ENCODE peak calls at places on chromosomes 13 and 19, in ten cellular contexts. P, I, B, Y, T, N, O, D, J and R are unnamed samples.

GRCh38 chr13:20901668-20902437 is 693 bp downstream of the XPO4 start:
- DNase-seq in P (peak; percentile 47), I (no peak), B (peak; percentile 26), Y (no peak), T (peak; percentile 40), N (no peak), O (peak; percentile 37), D (peak; percentile 22), J (no peak), R (no peak)

GRCh38 chr13:30743319-30744055 is 8.1 kb downstream of the ALOX5AP start:
- DNase-seq in P (peak; percentile 93), I (peak; percentile 81), B (no peak), Y (peak; percentile 99), T (no peak), N (no peak), O (no peak), D (no peak), J (peak; percentile 83), R (no peak)

GRCh38 chr13:94192576-94192975 is 286.9 kb downstream of the DCT start:
- DNase-seq in P (no peak), I (no peak), B (no peak), Y (peak; percentile 34), T (no peak), N (no peak), O (no peak), D (no peak), J (no peak), R (no peak)

GRCh38 chr13:75713852-75714251 is 77.7 kb downstream of the LMO7 start:
- DNase-seq in P (no peak), I (no peak), B (no peak), Y (no peak), T (no peak), N (no peak), O (no peak), D (no peak), J (no peak), R (no peak)

GRCh38 chr19:31113250-31113685 is 236.0 kb downstream of the TSHZ3 start:
- DNase-seq in P (no peak), I (no peak), B (no peak), Y (peak; percentile 84), T (no peak), N (no peak), O (no peak), D (no peak), J (no peak), R (no peak)

GRCh38 chr13:66200555-66200954 is 1029.6 kb downstream of the PCDH9 start:
- DNase-seq in P (no peak), I (no peak), B (no peak), Y (peak; percentile 9), T (no peak), N (no peak), O (no peak), D (no peak), J (no peak), R (no peak)

GRCh38 chr19:5457709-5458108 is 2.5 kb downstream of the ZNRF4 start:
- DNase-seq in P (no peak), I (no peak), B (no peak), Y (no peak), T (no peak), N (no peak), O (no peak), D (no peak), J (no peak), R (no peak)

GRCh38 chr13:29524641-29525040 is 70.8 kb downstream of the SLC7A1 start:
- DNase-seq in P (no peak), I (no peak), B (no peak), Y (no peak), T (no peak), N (no peak), O (no peak), D (no peak), J (no peak), R (no peak)

GRCh38 chr13:51585234-51585672 is 991 bp downstream of the WDFY2 start:
- DNase-seq in P (no peak), I (no peak), B (no peak), Y (peak; percentile 16), T (no peak), N (no peak), O (no peak), D (no peak), J (no peak), R (no peak)

GRCh38 chr19:14097532-14098151 is 7.1 kb upstream of the SAMD1 start:
- DNase-seq in P (no peak), I (no peak), B (no peak), Y (no peak), T (no peak), N (no peak), O (no peak), D (no peak), J (no peak), R (no peak)
- TF ChIP-seq CTCF in P (peak; percentile 7), I (no peak), B (peak; percentile 15), Y (peak; percentile 28), T (peak; percentile 18), N (no peak), O (no peak), D (no peak), J (no peak), R (peak; percentile 12)

GRCh38 chr13:43159007-43159406 is 135.6 kb downstream of the DNAJC15 start:
- DNase-seq in P (peak; percentile 12), I (no peak), B (no peak), Y (peak; percentile 49), T (no peak), N (no peak), O (no peak), D (no peak), J (no peak), R (no peak)
- TF ChIP-seq CTCF in P (no peak), I (no peak), B (no peak), Y (peak; percentile 58), T (no peak), N (no peak), O (no peak), D (no peak), J (no peak), R (no peak)

DNA sequence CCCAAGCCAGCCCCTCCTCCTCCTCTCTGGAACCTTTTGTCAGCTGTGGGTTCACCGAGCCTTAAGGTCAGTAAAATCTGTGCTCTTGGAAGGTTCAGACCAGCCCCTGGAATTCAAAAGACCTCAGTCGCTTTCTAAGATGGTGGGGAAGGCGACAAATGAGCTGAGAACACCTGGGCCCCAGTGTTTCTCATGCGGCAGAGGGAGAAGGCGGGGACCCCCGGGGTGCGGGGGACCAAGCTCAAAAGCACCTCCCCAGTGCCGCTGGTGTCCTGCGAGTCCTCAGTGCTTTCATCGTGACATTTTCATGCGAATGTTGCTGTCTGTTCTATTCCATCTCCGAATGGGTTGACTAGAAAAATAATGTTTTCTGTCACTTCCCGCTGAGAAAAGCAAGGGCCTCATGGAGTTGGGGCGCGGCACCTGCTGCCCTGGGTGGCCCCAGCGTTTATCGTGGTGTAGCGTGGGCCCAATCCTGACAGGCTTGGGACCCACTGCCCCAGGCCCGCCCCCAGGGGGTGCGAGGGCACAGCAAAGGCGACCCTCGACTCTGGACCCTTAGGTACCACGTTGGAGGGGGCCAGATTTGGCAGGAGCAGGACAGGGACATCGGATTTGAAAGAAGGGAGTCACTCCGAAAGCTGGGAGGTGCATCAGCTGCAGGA is 751 bp upstream of the NTN5 start:
- DNase-seq in P (no peak), I (no peak), B (no peak), Y (no peak), T (no peak), N (no peak), O (no peak), D (no peak), J (no peak), R (no peak)
- TF ChIP-seq CTCF in P (no peak), I (no peak), B (no peak), Y (no peak), T (no peak), N (no peak), O (no peak), D (no peak), J (no peak), R (no peak)

GRCh38 chr19:41226874-41227390 is 7.9 kb downstream of the AXL start:
- DNase-seq in P (no peak), I (no peak), B (no peak), Y (no peak), T (no peak), N (no peak), O (no peak), D (no peak), J (no peak), R (no peak)

GRCh38 chr19:41228486-41228885 is 9.5 kb downstream of the AXL start:
- DNase-seq in P (no peak), I (no peak), B (no peak), Y (no peak), T (no peak), N (no peak), O (no peak), D (no peak), J (no peak), R (no peak)

GRCh38 chr19:41225238-41226052 is 6.4 kb downstream of the AXL start:
- DNase-seq in P (peak; percentile 96), I (peak; percentile 90), B (peak; percentile 57), Y (peak; percentile 99), T (peak; percentile 79), N (no peak), O (peak; percentile 65), D (no peak), J (peak; percentile 95), R (no peak)

GRCh38 chr19:41224632-41225031 is 5.6 kb downstream of the AXL start:
- DNase-seq in P (no peak), I (no peak), B (no peak), Y (no peak), T (no peak), N (no peak), O (no peak), D (no peak), J (no peak), R (no peak)

DNA sequence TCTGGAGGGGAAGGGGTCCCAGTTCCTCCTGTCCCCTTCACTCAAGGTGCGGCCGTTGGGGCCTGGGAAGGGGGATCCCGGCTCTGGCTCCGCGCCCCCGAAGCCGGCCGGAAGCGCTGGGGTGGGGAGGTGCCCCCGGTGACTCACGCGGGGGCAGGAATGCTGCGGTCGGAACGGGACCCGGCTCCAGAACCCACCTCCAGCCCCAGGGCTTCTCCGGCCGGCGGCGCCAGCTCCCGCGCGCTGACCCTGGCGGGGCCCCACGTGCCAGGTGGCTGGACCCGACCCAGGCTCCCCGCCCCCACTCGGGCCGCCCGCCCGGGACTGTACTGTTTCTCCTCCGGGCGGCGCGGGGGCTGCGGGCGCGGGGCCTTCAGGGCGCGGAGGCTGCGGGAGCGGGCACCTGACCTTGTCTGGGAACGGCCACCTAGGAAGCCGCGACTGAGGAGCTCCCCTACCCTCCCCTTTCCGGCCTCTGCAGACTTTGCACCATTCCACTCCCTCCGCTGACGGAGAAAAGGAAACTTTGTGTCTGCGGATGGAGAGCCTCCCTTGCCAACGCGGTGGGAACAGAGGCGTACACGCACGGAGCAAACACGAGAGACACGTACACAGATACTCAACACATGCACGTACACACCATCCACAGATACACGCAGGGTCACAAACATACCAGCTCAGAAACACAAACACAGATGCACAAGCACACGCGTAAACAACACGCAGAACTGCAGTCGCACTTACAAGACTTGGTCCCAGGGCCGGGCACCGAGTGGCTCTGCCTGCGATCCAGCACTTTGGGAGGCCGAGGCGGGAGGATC is 7.2 kb downstream of the AXL start:
- DNase-seq in P (peak; percentile 94), I (peak; percentile 79), B (peak; percentile 75), Y (peak; percentile 66), T (peak; percentile 83), N (peak; percentile 63), O (peak; percentile 59), D (peak; percentile 76), J (peak; percentile 94), R (no peak)
- TF ChIP-seq CTCF in P (no peak), I (peak; percentile 13), B (peak; percentile 22), Y (no peak), T (no peak), N (peak; percentile 36), O (no peak), D (no peak), J (peak; percentile 9), R (no peak)